ENCODE peak calls at places on chromosomes 16 and 17, in four cellular contexts. One of them, this sample, is unnamed.

GRCh38 chr17:9628509-9628908 is 16.8 kb upstream of the USP43 start:
- DNase-seq in HL-60: no peak
- DNase-seq in GM12878: no peak
- DNase-seq in K562: no peak
- DNase-seq in this sample: no peak

GRCh38 chr17:58666858-58667267 is 25.0 kb downstream of the TEX14 start:
- DNase-seq in GM12878: no peak
- DNase-seq in HL-60: peak; percentile 85
- DNase-seq in K562: peak; percentile 77
- DNase-seq in this sample: no peak

GRCh38 chr16:53209489-53209888 is 154.7 kb downstream of the CHD9 start:
- DNase-seq in GM12878: no peak
- DNase-seq in HL-60: no peak
- DNase-seq in K562: no peak
- DNase-seq in this sample: no peak

GRCh38 chr17:74290340-74290739 is 16.3 kb downstream of the DNAI2 start:
- DNase-seq in GM12878: no peak
- DNase-seq in HL-60: no peak
- DNase-seq in K562: no peak
- DNase-seq in this sample: no peak

GRCh38 chr17:45135978-45136791 is 698 bp downstream of the ACBD4 start:
- DNase-seq in HL-60: no peak
- DNase-seq in GM12878: no peak
- DNase-seq in K562: no peak
- DNase-seq in this sample: no peak

GRCh38 chr17:77496401-77496801 is 355.6 kb downstream of the SEC14L1 start:
- DNase-seq in HL-60: no peak
- DNase-seq in GM12878: no peak
- DNase-seq in K562: no peak
- DNase-seq in this sample: no peak

GRCh38 chr17:58364270-58364942 is 12.4 kb upstream of the SUPT4H1 start:
- DNase-seq in HL-60: no peak
- DNase-seq in K562: peak; percentile 88
- DNase-seq in GM12878: no peak
- DNase-seq in this sample: no peak

GRCh38 chr16:15434425-15435215 is at the start of gene BMERB1:
- DNase-seq in HL-60: no peak
- DNase-seq in GM12878: no peak
- DNase-seq in K562: no peak
- DNase-seq in this sample: peak; percentile 19

GRCh38 chr16:50153648-50154368 is 702 bp downstream of the TENT4B start:
- DNase-seq in HL-60: no peak
- DNase-seq in K562: peak; percentile 47
- DNase-seq in GM12878: no peak
- DNase-seq in this sample: peak; percentile 27

GRCh38 chr17:50890675-50891516 is 24.7 kb upstream of the TOB1 start:
- DNase-seq in GM12878: no peak
- DNase-seq in K562: peak; percentile 1
- DNase-seq in HL-60: no peak
- DNase-seq in this sample: no peak

GRCh38 chr16:69839798-69840409 is 77.8 kb downstream of the WWP2 start:
- DNase-seq in K562: no peak
- DNase-seq in HL-60: no peak
- DNase-seq in GM12878: no peak
- DNase-seq in this sample: no peak

GRCh38 chr16:87463722-87464690 is 28.8 kb downstream of the ZCCHC14 start:
- DNase-seq in HL-60: peak; percentile 21
- DNase-seq in GM12878: no peak
- DNase-seq in K562: peak; percentile 42
- DNase-seq in this sample: peak; percentile 42

GRCh38 chr17:4074831-4075495 is 67.9 kb downstream of the ZZEF1 start:
- DNase-seq in K562: peak; percentile 34
- DNase-seq in GM12878: peak; percentile 25
- DNase-seq in HL-60: no peak
- DNase-seq in this sample: peak; percentile 23

GRCh38 chr17:13429201-13429600 is 172.5 kb downstream of the HS3ST3A1 start:
- DNase-seq in GM12878: no peak
- DNase-seq in HL-60: no peak
- DNase-seq in K562: no peak
- DNase-seq in this sample: no peak

GRCh38 chr16:28179354-28179753 is 32.4 kb downstream of the XPO6 start:
- DNase-seq in GM12878: no peak
- DNase-seq in K562: no peak
- DNase-seq in HL-60: no peak
- DNase-seq in this sample: no peak

GRCh38 chr16:84247341-84247740 is 7.5 kb upstream of the KCNG4 start:
- DNase-seq in GM12878: no peak
- DNase-seq in HL-60: no peak
- DNase-seq in K562: no peak
- DNase-seq in this sample: no peak

GRCh38 chr16:82092711-82093110 is 57.7 kb downstream of the HSD17B2 start:
- DNase-seq in K562: no peak
- DNase-seq in HL-60: no peak
- DNase-seq in GM12878: no peak
- DNase-seq in this sample: no peak

GRCh38 chr16:23071202-23072083 is 77.8 kb downstream of the USP31 start:
- DNase-seq in K562: no peak
- DNase-seq in GM12878: no peak
- DNase-seq in HL-60: no peak
- DNase-seq in this sample: no peak

GRCh38 chr17:56291226-56291805 is 138.0 kb downstream of the ANKFN1 start:
- DNase-seq in K562: no peak
- DNase-seq in HL-60: no peak
- DNase-seq in GM12878: no peak
- DNase-seq in this sample: no peak

GRCh38 chr17:2770129-2770528 is 20.7 kb upstream of the CCDC92B start:
- DNase-seq in GM12878: no peak
- DNase-seq in HL-60: no peak
- DNase-seq in K562: no peak
- DNase-seq in this sample: no peak

GRCh38 chr17:35731239-35731931 is at the start of gene RASL10B:
- DNase-seq in GM12878: no peak
- DNase-seq in K562: peak; percentile 76
- DNase-seq in HL-60: peak; percentile 14
- DNase-seq in this sample: peak; percentile 70

GRCh38 chr16:86991679-86992078 is 325.5 kb downstream of the C16orf95 start:
- DNase-seq in K562: no peak
- DNase-seq in HL-60: no peak
- DNase-seq in GM12878: no peak
- DNase-seq in this sample: no peak

GRCh38 chr17:18344021-18344420 is 19.3 kb downstream of the SHMT1 start:
- DNase-seq in GM12878: no peak
- DNase-seq in K562: no peak
- DNase-seq in HL-60: no peak
- DNase-seq in this sample: no peak

GRCh38 chr17:27415090-27415795 is 41.0 kb upstream of the KSR1 start:
- DNase-seq in GM12878: no peak
- DNase-seq in K562: no peak
- DNase-seq in HL-60: no peak
- DNase-seq in this sample: no peak

GRCh38 chr17:27413792-27414191 is 42.5 kb upstream of the KSR1 start:
- DNase-seq in K562: no peak
- DNase-seq in HL-60: peak; percentile 49
- DNase-seq in GM12878: no peak
- DNase-seq in this sample: no peak

GRCh38 chr17:27414686-27415085 is 41.6 kb upstream of the KSR1 start:
- DNase-seq in K562: no peak
- DNase-seq in HL-60: no peak
- DNase-seq in GM12878: no peak
- DNase-seq in this sample: no peak

GRCh38 chr17:27413295-27413694 is 43.0 kb upstream of the KSR1 start:
- DNase-seq in K562: no peak
- DNase-seq in HL-60: no peak
- DNase-seq in GM12878: no peak
- DNase-seq in this sample: no peak

GRCh38 chr17:27414271-27414670 is 42.0 kb upstream of the KSR1 start:
- DNase-seq in HL-60: no peak
- DNase-seq in GM12878: no peak
- DNase-seq in K562: no peak
- DNase-seq in this sample: no peak
- TF ChIP-seq SPI1 in HL-60: no peak
- TF ChIP-seq SPI1 in GM12878: no peak
- TF ChIP-seq SPI1 in K562: no peak
- TF ChIP-seq SPI1 in this sample: no peak

GRCh38 chr17:39737761-39738567 is at the start of gene GRB7:
- DNase-seq in K562: peak; percentile 74
- DNase-seq in HL-60: no peak
- DNase-seq in GM12878: no peak
- DNase-seq in this sample: peak; percentile 55
- TF ChIP-seq POLR2AphosphoS5 in K562: no peak
- TF ChIP-seq POLR2AphosphoS5 in HL-60: no peak
- TF ChIP-seq POLR2AphosphoS5 in GM12878: no peak
- TF ChIP-seq POLR2AphosphoS5 in this sample: no peak

GRCh38 chr17:29099527-29099926 is 56.6 kb downstream of the PIPOX start:
- DNase-seq in K562: no peak
- DNase-seq in HL-60: no peak
- DNase-seq in GM12878: no peak
- DNase-seq in this sample: no peak

GRCh38 chr17:29103341-29103740 is 60.4 kb downstream of the PIPOX start:
- DNase-seq in GM12878: no peak
- DNase-seq in HL-60: no peak
- DNase-seq in K562: no peak
- DNase-seq in this sample: no peak

GRCh38 chr17:29100296-29100695 is 57.4 kb downstream of the PIPOX start:
- DNase-seq in K562: no peak
- DNase-seq in GM12878: no peak
- DNase-seq in HL-60: no peak
- DNase-seq in this sample: no peak

GRCh38 chr17:29102046-29102445 is 59.1 kb downstream of the PIPOX start:
- DNase-seq in HL-60: no peak
- DNase-seq in GM12878: no peak
- DNase-seq in K562: no peak
- DNase-seq in this sample: no peak

DNA sequence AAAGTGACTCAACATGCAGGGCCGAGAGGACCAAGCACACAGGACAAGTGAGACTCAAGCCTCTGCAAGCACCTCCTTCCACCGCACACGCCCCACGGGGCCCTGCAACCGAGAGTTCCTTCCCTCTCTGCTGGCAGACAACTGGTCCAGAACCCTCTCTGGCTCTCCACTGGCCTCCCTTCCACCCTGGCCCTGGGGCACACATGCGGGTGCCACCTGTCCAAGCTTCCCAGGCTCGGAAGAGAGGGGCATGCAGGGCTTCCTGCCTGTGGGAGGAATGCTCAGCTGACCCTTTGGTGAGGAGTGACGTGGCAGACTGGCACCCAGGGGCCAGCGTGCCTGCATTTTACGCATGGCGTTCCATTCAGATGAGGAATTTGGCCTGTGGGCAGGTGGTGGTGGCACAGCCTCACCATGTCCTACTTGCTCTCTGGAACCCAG is 59.8 kb downstream of the PIPOX start:
- DNase-seq in GM12878: no peak
- DNase-seq in HL-60: no peak
- DNase-seq in K562: no peak
- DNase-seq in this sample: no peak
- TF ChIP-seq SPI1 in GM12878: no peak
- TF ChIP-seq SPI1 in HL-60: no peak
- TF ChIP-seq SPI1 in K562: no peak
- TF ChIP-seq SPI1 in this sample: no peak

GRCh38 chr17:7014261-7014994 is 2.0 kb downstream of the RNASEK start:
- DNase-seq in GM12878: peak; percentile 86
- DNase-seq in HL-60: peak; percentile 76
- DNase-seq in K562: peak; percentile 90
- DNase-seq in this sample: peak; percentile 93

GRCh38 chr17:7015587-7016020 is 3.2 kb downstream of the RNASEK start:
- DNase-seq in GM12878: no peak
- DNase-seq in HL-60: no peak
- DNase-seq in K562: peak; percentile 27
- DNase-seq in this sample: no peak

GRCh38 chr17:7016886-7017826 is 4.7 kb downstream of the RNASEK start:
- DNase-seq in HL-60: no peak
- DNase-seq in GM12878: no peak
- DNase-seq in K562: peak; percentile 37
- DNase-seq in this sample: no peak

GRCh38 chr17:7016406-7016805 is 4.0 kb downstream of the RNASEK start:
- DNase-seq in K562: no peak
- DNase-seq in HL-60: no peak
- DNase-seq in GM12878: no peak
- DNase-seq in this sample: no peak

DNA sequence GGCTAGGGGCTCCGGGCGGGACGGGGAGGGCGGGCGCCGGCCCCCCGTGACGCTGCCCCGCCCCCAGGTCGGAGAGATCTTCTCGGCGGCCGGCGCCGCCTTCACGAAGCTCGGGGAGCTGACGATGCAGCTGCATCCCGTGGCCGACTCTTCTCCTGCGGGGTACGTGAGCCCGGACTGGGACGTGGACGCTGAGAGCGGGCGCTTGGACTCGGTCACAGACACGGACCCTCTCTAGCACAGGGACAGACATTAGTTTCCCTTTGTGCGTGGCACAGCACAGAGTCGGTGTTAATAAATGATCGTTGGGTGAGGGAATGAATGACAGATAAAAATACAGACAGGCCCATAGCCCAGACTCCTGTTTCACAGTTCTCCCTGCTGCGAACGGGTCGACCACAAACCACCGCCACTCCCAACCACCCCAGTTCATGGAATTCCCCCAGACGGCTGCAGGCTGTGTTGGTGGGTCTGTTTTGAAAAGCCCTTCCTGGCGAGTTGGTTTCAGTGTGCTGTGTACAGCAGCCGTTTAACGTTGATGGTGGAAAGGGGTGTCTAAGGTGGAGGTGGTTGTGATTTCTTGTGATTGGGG is 2.7 kb downstream of the RNASEK start:
- DNase-seq in K562: no peak
- DNase-seq in GM12878: peak; percentile 54
- DNase-seq in HL-60: no peak
- DNase-seq in this sample: no peak
- TF ChIP-seq POLR2AphosphoS5 in K562: no peak
- TF ChIP-seq POLR2AphosphoS5 in GM12878: peak; percentile 92
- TF ChIP-seq POLR2AphosphoS5 in HL-60: no peak
- TF ChIP-seq POLR2AphosphoS5 in this sample: peak; percentile 89

GRCh38 chr16:7342598-7342997 is 10.0 kb downstream of the RBFOX1 start:
- DNase-seq in K562: no peak
- DNase-seq in GM12878: no peak
- DNase-seq in HL-60: no peak
- DNase-seq in this sample: no peak

GRCh38 chr16:7340938-7341337 is 8.3 kb downstream of the RBFOX1 start:
- DNase-seq in HL-60: no peak
- DNase-seq in K562: no peak
- DNase-seq in GM12878: no peak
- DNase-seq in this sample: no peak

GRCh38 chr16:7338826-7339225 is 6.2 kb downstream of the RBFOX1 start:
- DNase-seq in K562: no peak
- DNase-seq in GM12878: no peak
- DNase-seq in HL-60: no peak
- DNase-seq in this sample: no peak

GRCh38 chr16:7343271-7343670 is 10.6 kb downstream of the RBFOX1 start:
- DNase-seq in K562: no peak
- DNase-seq in HL-60: no peak
- DNase-seq in GM12878: no peak
- DNase-seq in this sample: no peak

GRCh38 chr16:7339700-7340099 is 7.1 kb downstream of the RBFOX1 start:
- DNase-seq in K562: no peak
- DNase-seq in GM12878: no peak
- DNase-seq in HL-60: no peak
- DNase-seq in this sample: no peak
- TF ChIP-seq SPI1 in K562: no peak
- TF ChIP-seq SPI1 in GM12878: no peak
- TF ChIP-seq SPI1 in HL-60: no peak
- TF ChIP-seq SPI1 in this sample: no peak